ENCODE peak calls at places on chromosomes 1 and 21, in five cellular contexts. B is ovary; C is cardiac fibroblast; P is AG09309; A is CD8-positive, alpha-beta T cell. I is an unnamed sample.

GRCh38 chr21:43985690-43986251 is 26.3 kb upstream of the TRAPPC10 start:
- DNase-seq in C (no peak), P (no peak), B (no peak), A (no peak), I (no peak)

GRCh38 chr1:86233406-86233805 is 76.8 kb upstream of the COL24A1 start:
- DNase-seq in P (no peak), B (no peak), C (no peak), A (no peak), I (no peak)

GRCh38 chr21:41403966-41404365 is 22.1 kb upstream of the MX1 start:
- DNase-seq in C (no peak), P (no peak), B (no peak), A (peak), I (no peak)

GRCh38 chr1:109397451-109398342 is at the start of gene SORT1:
- DNase-seq in P (no peak), C (peak), B (peak), A (peak), I (peak)

GRCh38 chr21:45982758-45983731 is 1.5 kb downstream of the COL6A1 start:
- DNase-seq in B (peak), C (no peak), P (no peak), A (no peak), I (no peak)

GRCh38 chr1:205582471-205583291 is 49.1 kb downstream of the ELK4 start:
- DNase-seq in B (peak), C (no peak), P (no peak), A (no peak), I (no peak)

GRCh38 chr21:39020751-39021474 is 162.3 kb downstream of the PSMG1 start:
- DNase-seq in P (peak), B (peak), C (peak), A (no peak), I (no peak)

GRCh38 chr1:36966242-36966641 is 68.1 kb downstream of the GRIK3 start:
- DNase-seq in B (no peak), C (peak), P (no peak), A (no peak), I (peak)

GRCh38 chr1:3249846-3250501 is 181.0 kb downstream of the PRDM16 start:
- DNase-seq in B (no peak), P (no peak), C (no peak), A (no peak), I (no peak)

GRCh38 chr1:176843352-176844297 is 320.9 kb downstream of the ASTN1 start:
- DNase-seq in A (no peak), C (peak), P (peak), B (no peak), I (no peak)

GRCh38 chr21:39048064-39048463 is 135.2 kb downstream of the PSMG1 start:
- DNase-seq in P (no peak), A (no peak), C (peak), B (no peak), I (no peak)

GRCh38 chr1:203926025-203926540 is 64.7 kb downstream of the SNRPE start:
- DNase-seq in A (no peak), C (peak), P (peak), B (no peak), I (no peak)

GRCh38 chr1:15196807-15197530 is 43.4 kb downstream of the TMEM51 start:
- DNase-seq in A (no peak), C (no peak), P (no peak), B (no peak), I (no peak)

GRCh38 chr1:15667362-15667761 is 16.8 kb upstream of the PLEKHM2 start:
- DNase-seq in P (no peak), B (no peak), A (no peak), C (no peak), I (no peak)

GRCh38 chr1:79322511-79323027 is 316.0 kb upstream of the ADGRL4 start:
- DNase-seq in P (peak), A (no peak), C (peak), B (no peak), I (no peak)
- TF ChIP-seq CTCF in P (peak), A (no peak), C (peak), B (no peak), I (peak)

GRCh38 chr1:5706239-5706638 is 286.0 kb downstream of the NPHP4 start:
- DNase-seq in C (no peak), B (no peak), P (no peak), A (no peak), I (no peak)

GRCh38 chr1:5705751-5706150 is 286.5 kb downstream of the NPHP4 start:
- DNase-seq in A (no peak), C (no peak), P (no peak), B (no peak), I (no peak)

GRCh38 chr1:5709461-5709860 is 282.8 kb downstream of the NPHP4 start:
- DNase-seq in A (no peak), C (no peak), P (no peak), B (no peak), I (no peak)

GRCh38 chr1:5708266-5708978 is 283.8 kb downstream of the NPHP4 start:
- DNase-seq in P (no peak), A (no peak), B (no peak), C (no peak), I (no peak)

GRCh38 chr1:5707566-5708178 is 284.6 kb downstream of the NPHP4 start:
- DNase-seq in C (no peak), A (no peak), P (no peak), B (no peak), I (no peak)
- H3K4me3 ChIP-seq in C (no peak), A (no peak), P (no peak), B (no peak), I (no peak)

GRCh38 chr1:26471201-26471497 is 1.1 kb upstream of the HMGN2 start:
- DNase-seq in P (no peak), A (no peak), B (no peak), C (peak), I (no peak)

GRCh38 chr1:26472330-26472900 is at the start of gene HMGN2:
- DNase-seq in P (peak), B (peak), A (peak), C (peak), I (peak)

GRCh38 chr1:26472901-26473845 is 933 bp downstream of the HMGN2 start:
- DNase-seq in B (peak), C (peak), P (peak), A (peak), I (peak)

GRCh38 chr1:26469558-26469957 is 2.7 kb upstream of the HMGN2 start:
- DNase-seq in P (no peak), B (no peak), C (no peak), A (no peak), I (no peak)

DNA sequence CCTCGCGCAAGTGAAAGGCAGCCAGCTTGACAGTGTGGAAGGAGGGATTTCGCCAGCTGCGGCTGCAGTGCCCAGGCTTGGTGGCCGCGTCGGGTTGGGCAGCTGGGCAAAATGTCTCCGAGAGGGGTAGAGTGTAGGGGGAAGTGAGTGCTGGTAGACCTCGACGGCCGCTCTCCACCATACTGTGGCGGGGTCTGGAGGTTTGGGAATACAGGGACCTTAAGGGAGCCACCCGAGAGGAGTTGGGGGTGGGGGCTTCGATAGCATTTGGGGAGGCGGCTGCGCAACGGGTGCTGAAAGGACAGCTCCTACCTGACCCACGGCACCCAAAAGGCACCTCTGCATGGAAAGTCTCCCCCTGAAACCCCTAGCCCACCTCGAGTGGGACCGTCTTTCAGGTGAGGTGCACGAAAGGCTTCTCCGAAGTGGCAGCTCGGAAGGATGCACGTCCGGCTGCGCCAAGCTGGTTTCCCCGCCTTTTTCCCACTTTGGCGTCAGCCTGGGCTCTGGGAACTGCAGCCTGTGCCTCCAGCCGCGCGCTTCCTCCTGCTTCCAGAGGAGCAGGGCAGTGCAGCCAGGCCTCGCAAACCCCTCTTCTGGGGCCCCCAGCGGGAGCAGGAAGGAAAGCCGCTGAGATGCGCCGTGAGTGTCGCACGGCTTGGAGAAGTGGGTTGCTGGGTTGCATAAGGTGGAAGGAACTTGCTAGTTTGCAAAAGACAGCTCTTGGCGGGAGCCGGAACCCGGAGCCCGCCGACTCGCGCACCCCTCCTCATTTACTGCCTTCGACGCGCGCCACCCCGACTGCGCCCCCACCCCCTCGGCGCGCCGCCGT is 526 bp upstream of the HMGN2 start:
- DNase-seq in P (no peak), A (peak), C (peak), B (peak), I (no peak)
- TF ChIP-seq CTCF in P (no peak), A (no peak), C (no peak), B (no peak), I (no peak)

GRCh38 chr1:87872692-87873091 is 544.0 kb downstream of the LMO4 start:
- DNase-seq in A (no peak), C (no peak), B (no peak), P (no peak), I (no peak)
- H3K4me3 ChIP-seq in A (no peak), C (no peak), B (no peak), P (no peak), I (no peak)

GRCh38 chr1:40766560-40766959 is 17.0 kb upstream of the KCNQ4 start:
- DNase-seq in C (no peak), A (no peak), B (no peak), P (no peak), I (no peak)

GRCh38 chr1:40772146-40772770 is 11.3 kb upstream of the KCNQ4 start:
- DNase-seq in C (no peak), P (no peak), B (no peak), A (no peak), I (no peak)

GRCh38 chr1:40770296-40771070 is 13.1 kb upstream of the KCNQ4 start:
- DNase-seq in P (no peak), C (no peak), B (no peak), A (no peak), I (no peak)

GRCh38 chr1:40768146-40768990 is 15.2 kb upstream of the KCNQ4 start:
- DNase-seq in A (no peak), P (no peak), B (no peak), C (no peak), I (no peak)

GRCh38 chr1:40769815-40770214 is 13.8 kb upstream of the KCNQ4 start:
- DNase-seq in B (no peak), C (no peak), A (no peak), P (no peak), I (no peak)
- TF ChIP-seq CTCF in B (no peak), C (no peak), A (no peak), P (peak), I (peak)

GRCh38 chr1:21536223-21536622 is 27.0 kb downstream of the ALPL start:
- DNase-seq in C (peak), B (peak), P (no peak), A (no peak), I (no peak)

GRCh38 chr1:21541330-21541729 is 32.1 kb downstream of the ALPL start:
- DNase-seq in C (no peak), A (no peak), P (no peak), B (no peak), I (no peak)

GRCh38 chr1:21537511-21537931 is 28.3 kb downstream of the ALPL start:
- DNase-seq in P (no peak), A (no peak), B (peak), C (no peak), I (no peak)

GRCh38 chr1:21539933-21540332 is 30.7 kb downstream of the ALPL start:
- DNase-seq in A (no peak), B (no peak), C (no peak), P (no peak), I (no peak)

GRCh38 chr1:21537932-21538630 is 28.9 kb downstream of the ALPL start:
- DNase-seq in B (peak), C (peak), A (no peak), P (no peak), I (no peak)
- H3K4me3 ChIP-seq in B (no peak), C (no peak), A (no peak), P (no peak), I (no peak)

DNA sequence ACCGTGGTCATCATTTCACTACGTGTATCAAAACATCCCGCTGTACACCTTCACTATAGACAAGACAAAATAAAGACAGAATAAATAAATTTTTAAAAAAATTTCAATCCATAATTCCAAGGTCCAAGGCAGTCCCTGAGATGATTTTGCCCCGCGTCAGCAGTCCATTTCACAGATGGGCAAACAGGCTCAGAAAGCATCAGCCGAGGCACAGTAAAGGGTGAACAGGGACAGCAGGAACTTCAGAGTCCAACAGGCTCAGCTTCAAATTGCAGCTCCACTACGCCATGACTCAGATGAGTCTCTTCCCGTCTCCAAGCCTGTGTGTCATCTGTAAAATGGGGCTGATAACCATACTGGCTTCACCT is 15.0 kb downstream of the MATN1 start:
- DNase-seq in P (no peak), A (no peak), B (no peak), C (no peak), I (no peak)
- TF ChIP-seq CTCF in P (no peak), A (peak), B (no peak), C (no peak), I (no peak)

I was measured in HFF-Myc.